ENCODE peak calls at places on chromosomes 6 and 20, in ten cellular contexts. F, V, S, G, B, A, E, Y, W and R are unnamed samples.
A peak's percentile ranks its signal among the peaks of the same experiment; 100 is the strongest.

GRCh38 chr20:38798266-38798665 is 7.2 kb upstream of the PPP1R16B start:
- DNase-seq in F (no peak), V (no peak), S (no peak), G (no peak), B (no peak), A (no peak), E (no peak), Y (no peak), W (no peak), R (no peak)

GRCh38 chr20:19757973-19758887 is at the start of gene RIN2:
- DNase-seq in F (no peak), V (peak; percentile 88), S (peak; percentile 81), G (peak; percentile 90), B (no peak), A (no peak), E (peak; percentile 93), Y (peak; percentile 95), W (peak; percentile 95), R (peak; percentile 92)

GRCh38 chr6:113744886-113745285 is 112.3 kb upstream of the MARCKS start:
- DNase-seq in F (no peak), V (no peak), S (no peak), G (no peak), B (no peak), A (no peak), E (no peak), Y (no peak), W (no peak), R (no peak)

GRCh38 chr6:114008331-114008730 is 37.4 kb upstream of the HDAC2 start:
- DNase-seq in F (no peak), V (no peak), S (no peak), G (no peak), B (no peak), A (no peak), E (no peak), Y (no peak), W (no peak), R (no peak)

GRCh38 chr6:4914412-4915159 is 89.3 kb downstream of the RPP40 start:
- DNase-seq in F (no peak), V (no peak), S (no peak), G (no peak), B (no peak), A (no peak), E (no peak), Y (no peak), W (no peak), R (no peak)

GRCh38 chr6:2127484-2127911 is 117.9 kb downstream of the GMDS start:
- DNase-seq in F (no peak), V (no peak), S (peak; percentile 36), G (peak; percentile 54), B (no peak), A (peak; percentile 5), E (peak; percentile 81), Y (peak; percentile 70), W (peak; percentile 54), R (peak; percentile 55)

GRCh38 chr20:52104546-52105044 is 87.0 kb downstream of the ZFP64 start:
- DNase-seq in F (no peak), V (peak; percentile 25), S (no peak), G (no peak), B (no peak), A (no peak), E (no peak), Y (no peak), W (no peak), R (no peak)

GRCh38 chr6:138971601-138972000 is 16.5 kb downstream of the REPS1 start:
- DNase-seq in F (no peak), V (no peak), S (no peak), G (no peak), B (no peak), A (no peak), E (no peak), Y (no peak), W (no peak), R (no peak)

GRCh38 chr20:63504642-63505041 is 5.8 kb upstream of the EEF1A2 start:
- DNase-seq in F (no peak), V (no peak), S (no peak), G (no peak), B (no peak), A (no peak), E (no peak), Y (no peak), W (no peak), R (no peak)

GRCh38 chr6:168035098-168035660 is 37.7 kb downstream of the KIF25 start:
- DNase-seq in F (no peak), V (peak; percentile 54), S (no peak), G (peak; percentile 64), B (no peak), A (no peak), E (peak; percentile 77), Y (peak; percentile 76), W (peak; percentile 72), R (peak; percentile 78)

GRCh38 chr6:42138630-42139619 is 3.5 kb downstream of the C6orf132 start:
- DNase-seq in F (no peak), V (no peak), S (no peak), G (no peak), B (no peak), A (no peak), E (no peak), Y (no peak), W (no peak), R (no peak)

GRCh38 chr20:1474817-1475603 is 8.4 kb upstream of the NSFL1C start:
- DNase-seq in F (no peak), V (no peak), S (no peak), G (no peak), B (no peak), A (no peak), E (no peak), Y (no peak), W (no peak), R (no peak)

GRCh38 chr6:136090929-136091328 is 159.2 kb downstream of the MTFR2 start:
- DNase-seq in F (no peak), V (no peak), S (no peak), G (no peak), B (no peak), A (no peak), E (no peak), Y (no peak), W (no peak), R (no peak)

DNA sequence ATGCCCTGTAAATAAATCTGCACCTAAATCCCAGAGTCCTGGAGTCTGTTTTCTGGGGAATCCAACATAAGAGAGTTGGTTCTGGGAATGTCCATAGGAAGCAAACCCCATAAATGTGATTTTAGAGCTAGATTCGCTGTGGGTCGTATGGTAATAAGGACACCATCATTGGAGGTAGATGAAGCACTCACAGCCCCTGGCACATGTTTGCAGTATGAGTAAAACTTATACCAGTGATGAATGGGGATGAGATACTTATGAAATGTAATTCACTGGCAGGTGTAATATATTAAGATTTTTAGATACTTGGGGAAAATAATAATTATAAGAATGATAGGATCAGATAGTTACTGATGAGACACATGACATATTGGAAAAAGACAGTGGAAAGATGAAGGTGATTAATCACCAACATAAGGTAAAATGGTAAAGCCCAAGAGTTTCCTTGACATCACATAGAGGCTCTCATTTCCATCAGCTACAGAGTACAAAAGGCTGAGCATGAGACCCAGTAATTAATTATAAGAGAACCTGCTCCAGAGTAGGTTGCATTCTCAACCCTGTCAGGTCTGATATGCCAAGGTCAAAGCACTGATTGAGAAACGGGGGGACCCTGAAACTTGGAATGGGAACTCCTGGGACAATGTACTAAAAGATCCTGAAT is 44.7 kb upstream of the THEMIS start:
- DNase-seq in F (no peak), V (no peak), S (no peak), G (no peak), B (no peak), A (no peak), E (no peak), Y (no peak), W (no peak), R (no peak)
- H3K27ac ChIP-seq in F (no peak overlapping the region), V (no peak overlapping the region), S (no peak overlapping the region), G (no peak overlapping the region), B (no peak overlapping the region), A (no peak overlapping the region), E (no peak overlapping the region), Y (no peak overlapping the region), W (no peak overlapping the region), R (no peak overlapping the region)

GRCh38 chr6:107185570-107185969 is 70.3 kb upstream of the BEND3 start:
- DNase-seq in F (no peak), V (no peak), S (no peak), G (no peak), B (no peak), A (no peak), E (no peak), Y (no peak), W (no peak), R (no peak)
- TF ChIP-seq CTCF in F (no peak), V (peak; percentile 57), S (no peak), G (no peak), B (no peak), A (no peak), E (no peak), Y (peak; percentile 28), W (no peak), R (peak; percentile 39)

DNA sequence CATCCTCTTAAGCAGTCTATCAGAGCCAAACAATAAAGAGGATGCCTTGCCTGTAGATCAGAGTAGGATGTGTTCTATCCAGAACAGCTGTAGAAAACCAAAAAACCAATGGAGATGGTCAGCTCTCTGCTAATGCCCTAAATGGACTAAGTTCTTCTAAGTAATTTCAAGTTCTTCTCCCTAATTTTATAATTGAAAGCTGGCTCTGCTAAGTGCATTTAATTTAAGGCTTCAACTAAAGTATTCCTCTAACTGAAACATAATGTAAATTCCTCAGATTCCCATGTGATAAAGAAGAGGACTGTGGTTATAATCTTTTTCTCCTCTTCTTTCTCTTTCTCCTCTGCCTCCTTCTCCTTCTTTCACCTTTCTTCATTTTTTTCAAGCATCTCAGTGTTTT is 709.5 kb downstream of the KIF16B start:
- DNase-seq in F (no peak), V (no peak), S (no peak), G (no peak), B (no peak), A (no peak), E (no peak), Y (no peak), W (no peak), R (no peak)
- H3K27me3 ChIP-seq in F (no peaks in the 10 kb centered on the region), V (no peaks in the 10 kb centered on the region), S (no peaks in the 10 kb centered on the region), G (no peaks in the 10 kb centered on the region), B (no peaks in the 10 kb centered on the region), A (no peaks in the 10 kb centered on the region), E (no peaks in the 10 kb centered on the region), Y (no peaks in the 10 kb centered on the region), W (no peaks in the 10 kb centered on the region), R (no peaks in the 10 kb centered on the region)

GRCh38 chr6:111602481-111603404 is 2.9 kb downstream of the TRAF3IP2 start:
- DNase-seq in F (no peak), V (no peak), S (no peak), G (peak; percentile 70), B (no peak), A (no peak), E (peak; percentile 89), Y (no peak), W (no peak), R (peak; percentile 63)

GRCh38 chr6:111605100-111605748 is 454 bp downstream of the TRAF3IP2 start:
- DNase-seq in F (no peak), V (peak; percentile 43), S (peak; percentile 83), G (peak; percentile 92), B (no peak), A (no peak), E (peak; percentile 93), Y (peak; percentile 82), W (peak; percentile 78), R (peak; percentile 81)

GRCh38 chr6:111603648-111604047 is 2.0 kb downstream of the TRAF3IP2 start:
- DNase-seq in F (no peak), V (no peak), S (no peak), G (no peak), B (no peak), A (no peak), E (no peak), Y (no peak), W (no peak), R (no peak)

GRCh38 chr6:111606620-111607115 is 990 bp upstream of the TRAF3IP2 start:
- DNase-seq in F (no peak), V (no peak), S (no peak), G (no peak), B (no peak), A (no peak), E (no peak), Y (no peak), W (no peak), R (no peak)

GRCh38 chr6:111604259-111605099 is 1.2 kb downstream of the TRAF3IP2 start:
- DNase-seq in F (no peak), V (no peak), S (peak; percentile 73), G (peak; percentile 85), B (no peak), A (no peak), E (peak; percentile 92), Y (no peak), W (no peak), R (peak; percentile 76)
- H3K27ac ChIP-seq in F (peak overlapping the region; percentile 80), V (no peak overlapping the region), S (peak overlapping the region; percentile 88), G (peak overlapping the region; percentile 97), B (no peak overlapping the region), A (peak overlapping the region; percentile 87), E (peak overlapping the region; percentile 92), Y (peak overlapping the region; percentile 97), W (peak overlapping the region; percentile 98), R (peak overlapping the region; percentile 95)